ENCODE peak calls at places on chromosomes 11 and 22, in six cellular contexts. Q is IMR-90, O is mammary epithelial cell, X is neuronal stem cell, S is PC-3, N is H9. L is an unnamed sample. For H3K4me1, the result is how much of the 10 kb centered on the place peaks cover.

GRCh38 chr11:48110509-48110766 is 106.2 kb upstream of the OR4B1 start:
- DNase-seq in Q (no peak), O (no peak), X (no peak), S (no peak), N (no peak), L (no peak)

GRCh38 chr11:125694951-125695350 is 14.3 kb upstream of the ACRV1 start:
- DNase-seq in Q (no peak), O (no peak), X (no peak), S (no peak), N (no peak), L (no peak)

GRCh38 chr11:15889353-15889752 is 467.0 kb downstream of the SOX6 start:
- DNase-seq in Q (no peak), O (no peak), X (no peak), S (no peak), N (no peak), L (no peak)

GRCh38 chr22:19291218-19291579 is 320 bp downstream of the CLTCL1 start:
- DNase-seq in Q (no peak), O (peak), X (no peak), S (no peak), N (peak), L (peak)

GRCh38 chr11:132844956-132845355 is 687.3 kb downstream of the OPCML start:
- DNase-seq in Q (peak), O (peak), X (no peak), S (peak), N (no peak), L (peak)

GRCh38 chr11:68843703-68844312 is 2.1 kb upstream of the CPT1A start:
- DNase-seq in Q (no peak), O (peak), X (no peak), S (peak), N (peak), L (no peak)

GRCh38 chr11:1153105-1153950 is 4.4 kb upstream of the MUC5AC start:
- DNase-seq in Q (no peak), O (no peak), X (no peak), S (peak), N (peak), L (no peak)

GRCh38 chr22:46735747-46736608 is 2.1 kb downstream of the CERK start:
- DNase-seq in Q (no peak), O (no peak), X (no peak), S (no peak), N (peak), L (no peak)

GRCh38 chr22:34798605-34799004 is 267.4 kb upstream of the ISX start:
- DNase-seq in Q (no peak), O (no peak), X (no peak), S (no peak), N (no peak), L (no peak)

GRCh38 chr11:128269466-128269865 is 317.9 kb downstream of the ETS1 start:
- DNase-seq in Q (peak), O (no peak), X (no peak), S (no peak), N (no peak), L (no peak)

GRCh38 chr22:21832291-21833290 is 34.9 kb downstream of the MAPK1 start:
- DNase-seq in Q (peak), O (peak), X (no peak), S (no peak), N (no peak), L (peak)

GRCh38 chr22:44192811-44193536 is 12.2 kb downstream of the PARVG start:
- DNase-seq in Q (no peak), O (no peak), X (no peak), S (no peak), N (no peak), L (no peak)

GRCh38 chr11:28464252-28464867 is 356.2 kb downstream of the METTL15 start:
- DNase-seq in Q (peak), O (no peak), X (no peak), S (no peak), N (no peak), L (peak)

GRCh38 chr11:134504146-134504905 is 92.3 kb upstream of the B3GAT1 start:
- DNase-seq in Q (no peak), O (no peak), X (no peak), S (no peak), N (no peak), L (no peak)

GRCh38 chr11:85809881-85810280 is 1.1 kb downstream of the SYTL2 start:
- DNase-seq in Q (no peak), O (no peak), X (no peak), S (peak), N (peak), L (peak)

GRCh38 chr11:77142091-77142975 is 14.3 kb downstream of the MYO7A start:
- DNase-seq in Q (no peak), O (no peak), X (no peak), S (no peak), N (no peak), L (no peak)

GRCh38 chr11:128928400-128928799 is 14.3 kb downstream of the TP53AIP1 start:
- DNase-seq in Q (peak), O (no peak), X (no peak), S (no peak), N (no peak), L (no peak)

GRCh38 chr11:32830796-32831195 is 1.1 kb downstream of the PRRG4 start:
- DNase-seq in Q (no peak), O (peak), X (no peak), S (no peak), N (no peak), L (no peak)

GRCh38 chr11:119571311-119571710 is 148.3 kb upstream of the THY1 start:
- DNase-seq in Q (no peak), O (no peak), X (no peak), S (no peak), N (peak), L (no peak)

GRCh38 chr11:35478411-35479139 is 46.8 kb downstream of the PAMR1 start:
- DNase-seq in Q (no peak), O (no peak), X (no peak), S (no peak), N (no peak), L (no peak)

GRCh38 chr22:46737105-46737975 is 712 bp downstream of the CERK start:
- DNase-seq in Q (peak), O (no peak), X (no peak), S (peak), N (peak), L (peak)

GRCh38 chr11:117490019-117490679 is 162.5 kb downstream of the CEP164 start:
- DNase-seq in Q (no peak), O (no peak), X (no peak), S (no peak), N (no peak), L (no peak)

GRCh38 chr22:46731246-46732040 is 6.6 kb downstream of the CERK start:
- DNase-seq in Q (no peak), O (peak), X (no peak), S (no peak), N (peak), L (peak)

GRCh38 chr22:31680764-31681624 is 19.0 kb upstream of the PISD start:
- DNase-seq in Q (peak), O (peak), X (no peak), S (peak), N (no peak), L (peak)

GRCh38 chr11:128610765-128611617 is 23.6 kb upstream of the ETS1 start:
- DNase-seq in Q (no peak), O (no peak), X (no peak), S (no peak), N (no peak), L (no peak)

GRCh38 chr11:64757549-64758329 is 2.0 kb downstream of the PYGM start:
- DNase-seq in Q (no peak), O (no peak), X (no peak), S (no peak), N (no peak), L (no peak)

GRCh38 chr22:46053563-46054090 is 76.7 kb upstream of the WNT7B start:
- DNase-seq in Q (peak), O (peak), X (no peak), S (peak), N (no peak), L (peak)

GRCh38 chr22:23678133-23678532 is 12.7 kb upstream of the RGL4 start:
- DNase-seq in Q (no peak), O (no peak), X (no peak), S (no peak), N (no peak), L (no peak)

GRCh38 chr22:41681616-41682015 is 7.1 kb downstream of the SNU13 start:
- DNase-seq in Q (no peak), O (no peak), X (no peak), S (no peak), N (no peak), L (peak)

GRCh38 chr11:91299980-91300379 is 924.6 kb upstream of the FAT3 start:
- DNase-seq in Q (peak), O (peak), X (no peak), S (peak), N (no peak), L (no peak)

GRCh38 chr11:47272706-47273105 is 2.8 kb downstream of the MADD start:
- DNase-seq in Q (peak), O (no peak), X (no peak), S (no peak), N (no peak), L (peak)

GRCh38 chr11:35343033-35343598 is 76.2 kb downstream of the SLC1A2 start:
- DNase-seq in Q (no peak), O (no peak), X (no peak), S (no peak), N (no peak), L (no peak)

GRCh38 chr22:42515896-42516295 is 3.7 kb downstream of the RRP7A start:
- DNase-seq in Q (no peak), O (no peak), X (no peak), S (no peak), N (no peak), L (no peak)

GRCh38 chr11:63535734-63536133 is 874 bp upstream of the PLAAT4 start:
- DNase-seq in Q (no peak), O (no peak), X (no peak), S (no peak), N (no peak), L (no peak)

GRCh38 chr11:113551645-113552044 is 76.4 kb upstream of the DRD2 start:
- DNase-seq in Q (no peak), O (no peak), X (no peak), S (no peak), N (no peak), L (no peak)

GRCh38 chr11:121930004-121930965 is 185.7 kb downstream of the BLID start:
- DNase-seq in Q (peak), O (no peak), X (no peak), S (no peak), N (no peak), L (peak)

GRCh38 chr11:71151561-71151960 is 100.8 kb downstream of the SHANK2 start:
- DNase-seq in Q (no peak), O (no peak), X (no peak), S (no peak), N (no peak), L (no peak)

GRCh38 chr11:8327761-8328192 is 64.1 kb upstream of the LMO1 start:
- DNase-seq in Q (no peak), O (no peak), X (no peak), S (no peak), N (no peak), L (no peak)

GRCh38 chr22:25659413-25659812 is 82.6 kb upstream of the MYO18B start:
- DNase-seq in Q (no peak), O (no peak), X (no peak), S (no peak), N (no peak), L (no peak)

GRCh38 chr11:32960553-32961164 is 55.0 kb upstream of the DEPDC7 start:
- DNase-seq in Q (peak), O (peak), X (peak), S (peak), N (no peak), L (peak)

DNA sequence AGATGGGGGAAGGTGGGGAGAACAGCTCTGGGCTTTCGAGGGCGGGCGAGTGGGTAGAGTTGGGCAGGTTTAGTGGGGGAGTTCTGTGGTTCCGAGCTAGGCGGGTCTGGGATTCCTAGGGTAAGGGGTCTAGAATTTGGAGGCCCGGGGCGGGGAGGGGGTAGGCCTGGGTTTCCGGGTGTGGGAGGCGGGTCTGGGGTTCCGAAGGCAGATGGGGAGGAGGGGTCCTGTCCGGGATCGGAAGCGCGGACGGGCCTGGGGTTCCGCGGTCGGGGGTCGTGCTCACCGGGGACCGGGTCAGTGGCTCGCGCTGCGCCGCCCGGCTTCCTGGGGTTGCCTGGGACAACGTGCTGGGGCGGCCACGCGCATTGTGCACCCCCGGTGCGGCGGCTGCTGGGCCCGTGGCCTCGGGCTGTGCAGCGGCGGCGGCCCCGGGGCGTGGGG is at the start of gene TTLL8:
- DNase-seq in Q (no peak), O (no peak), X (no peak), S (no peak), N (peak), L (no peak)
- H3K9ac ChIP-seq in Q (no peak), O (no peak), X (peak), S (no peak), N (no peak), L (no peak)

DNA sequence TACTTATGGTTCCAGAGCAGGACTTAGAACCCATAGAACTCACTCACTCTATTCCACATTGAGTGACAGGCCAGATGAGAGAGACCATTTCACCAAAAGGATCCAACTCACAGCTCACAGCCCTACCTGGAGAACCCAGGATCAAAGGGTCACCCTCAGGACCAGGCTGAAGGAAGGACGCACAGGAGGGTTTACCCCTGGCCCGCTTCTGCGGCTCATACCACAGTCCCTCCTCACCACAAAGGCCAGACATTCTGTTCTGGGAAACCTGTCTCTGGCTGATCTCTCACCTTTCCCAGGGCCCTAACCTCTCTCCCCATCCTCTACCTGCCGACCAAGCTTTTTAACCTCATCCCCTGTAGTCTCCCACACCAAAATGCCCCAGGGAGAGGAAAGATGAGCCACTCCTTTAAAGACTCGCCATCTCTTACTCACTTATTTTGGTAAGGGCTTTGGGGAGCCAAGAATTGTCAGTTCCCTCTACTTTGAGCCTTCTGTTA is 4.7 kb downstream of the FOSL1 start:
- DNase-seq in Q (no peak), O (no peak), X (no peak), S (peak), N (no peak), L (no peak)
- H3K4me1 ChIP-seq in Q (under half), O (half or more), X (under half), S (under half), N (under half), L (half or more)

GRCh38 chr22:18109410-18110193 is 1.0 kb upstream of the TUBA8 start:
- DNase-seq in Q (no peak), O (no peak), X (no peak), S (no peak), N (no peak), L (no peak)
- H3K9ac ChIP-seq in Q (no peak), O (no peak), X (no peak), S (no peak), N (no peak), L (peak)

GRCh38 chr11:2558861-2559526 is 114.2 kb downstream of the KCNQ1 start:
- DNase-seq in Q (no peak), O (no peak), X (no peak), S (no peak), N (no peak), L (no peak)

GRCh38 chr11:2559527-2560311 is 114.9 kb downstream of the KCNQ1 start:
- DNase-seq in Q (no peak), O (no peak), X (no peak), S (no peak), N (no peak), L (no peak)

GRCh38 chr11:2557381-2557780 is 112.6 kb downstream of the KCNQ1 start:
- DNase-seq in Q (no peak), O (no peak), X (no peak), S (no peak), N (no peak), L (no peak)

GRCh38 chr11:2555891-2556290 is 111.1 kb downstream of the KCNQ1 start:
- DNase-seq in Q (no peak), O (no peak), X (no peak), S (no peak), N (no peak), L (no peak)

DNA sequence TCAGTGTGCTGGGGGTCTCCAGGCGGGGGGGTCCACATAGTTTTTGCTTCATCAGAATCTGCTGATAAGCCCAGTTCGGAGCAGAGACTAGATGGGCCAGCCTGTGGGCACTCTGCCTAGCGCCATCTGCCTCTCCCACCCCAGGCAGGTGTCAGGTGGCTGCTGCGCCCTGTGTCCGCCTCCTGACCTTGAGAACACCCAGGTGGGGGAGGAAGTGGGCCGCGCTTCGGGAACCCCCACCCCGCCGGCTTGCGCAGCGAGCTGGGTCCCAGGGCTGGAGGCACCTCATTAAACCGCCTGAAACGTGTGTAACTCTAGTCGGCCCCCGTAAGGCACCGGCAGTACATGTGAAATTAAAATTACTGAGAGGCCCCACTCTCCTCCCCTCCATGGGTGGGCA is 113.6 kb downstream of the KCNQ1 start:
- DNase-seq in Q (no peak), O (no peak), X (no peak), S (no peak), N (no peak), L (no peak)
- H3K4me1 ChIP-seq in Q (under half), O (under half), X (under half), S (under half), N (under half), L (under half)

DNA sequence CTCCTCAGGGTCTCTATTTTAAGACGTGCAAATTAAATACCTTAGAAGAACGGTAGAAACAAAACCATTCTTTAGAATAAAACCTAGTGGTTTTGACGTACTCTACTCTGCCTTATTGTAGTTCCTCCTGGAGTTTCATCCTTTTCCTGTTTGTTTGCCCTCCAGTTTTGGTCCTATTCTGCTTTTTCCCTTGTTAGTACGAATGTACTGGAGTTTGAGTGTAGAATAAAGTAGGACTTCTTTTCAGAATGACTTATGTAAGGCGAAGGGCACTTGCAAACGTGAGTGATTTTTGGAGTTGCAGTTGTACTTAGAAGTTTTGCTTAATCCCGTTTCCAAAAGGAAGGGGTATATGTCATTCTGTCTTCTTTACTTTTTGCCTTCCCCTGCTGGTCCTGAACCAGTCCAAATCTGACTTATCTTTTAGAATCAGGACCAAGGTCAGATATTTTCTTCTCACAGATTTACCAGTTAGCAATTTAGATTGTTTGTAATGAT is 1.4 kb downstream of the SIK2 start:
- DNase-seq in Q (no peak), O (no peak), X (no peak), S (peak), N (no peak), L (peak)
- H3K9ac ChIP-seq in Q (peak), O (peak), X (no peak), S (peak), N (no peak), L (peak)